ENCODE peak calls at places on chromosomes 12 and 14, in five cellular contexts. X is fibroblast of lung, J is K562, R is mammary epithelial cell, V is neural progenitor cell. T is an unnamed sample.

GRCh38 chr12:124073636-124074035 is 100.6 kb downstream of the ZNF664 start:
- DNase-seq in R (no peak), V (peak), X (no peak), J (no peak), T (no peak)

GRCh38 chr12:116604151-116604550 is 45.0 kb downstream of the MAP1LC3B2 start:
- DNase-seq in R (no peak), V (no peak), J (no peak), X (no peak), T (no peak)

GRCh38 chr14:33693237-33693636 is 257.6 kb downstream of the EGLN3 start:
- DNase-seq in X (peak), V (no peak), R (no peak), J (no peak), T (no peak)

GRCh38 chr14:61215222-61216010 is 65.7 kb downstream of the TMEM30B start:
- DNase-seq in J (no peak), R (no peak), X (peak), V (no peak), T (no peak)

GRCh38 chr12:94725375-94726168 is 75.2 kb upstream of the TMCC3 start:
- DNase-seq in X (peak), J (peak), R (peak), V (peak), T (no peak)

GRCh38 chr12:105995986-105996385 is 142.8 kb downstream of the NUAK1 start:
- DNase-seq in V (no peak), X (no peak), R (no peak), J (no peak), T (no peak)

GRCh38 chr14:98189521-98189920 is 1082.5 kb downstream of the BCL11B start:
- DNase-seq in J (no peak), V (no peak), R (no peak), X (no peak), T (no peak)

GRCh38 chr14:51219473-51220448 is 20.3 kb upstream of the TMX1 start:
- DNase-seq in X (peak), R (no peak), V (peak), J (no peak), T (no peak)

GRCh38 chr12:127500513-127500912 is 766.5 kb upstream of the TMEM132C start:
- DNase-seq in X (no peak), V (no peak), R (no peak), J (no peak), T (no peak)

GRCh38 chr14:46147486-46147885 is 504.1 kb downstream of the RPL10L start:
- DNase-seq in X (no peak), J (no peak), V (no peak), R (no peak), T (no peak)

GRCh38 chr12:54719691-54720090 is 71.5 kb upstream of the DCD start:
- DNase-seq in X (no peak), V (no peak), R (no peak), J (no peak), T (no peak)

GRCh38 chr12:6327159-6327558 is 14.7 kb downstream of the TNFRSF1A start:
- DNase-seq in X (no peak), V (no peak), R (no peak), J (no peak), T (no peak)

GRCh38 chr12:50706606-50707005 is 57.3 kb upstream of the ATF1 start:
- DNase-seq in X (no peak), V (no peak), R (no peak), J (no peak), T (no peak)

GRCh38 chr12:56157201-56158028 is 744 bp upstream of the MYL6 start:
- DNase-seq in R (peak), J (no peak), V (peak), X (peak), T (no peak)

GRCh38 chr14:36719823-36720222 is 58.2 kb downstream of the PAX9 start:
- DNase-seq in X (no peak), R (no peak), J (no peak), V (no peak), T (no peak)

GRCh38 chr14:31530136-31530535 is 31.1 kb upstream of the NUBPL start:
- DNase-seq in R (no peak), V (no peak), J (no peak), X (peak), T (no peak)

GRCh38 chr14:69531135-69531534 is 43.5 kb downstream of the CCDC177 start:
- DNase-seq in R (no peak), X (no peak), J (no peak), V (no peak), T (no peak)

GRCh38 chr12:101963703-101964102 is 86.3 kb downstream of the DRAM1 start:
- DNase-seq in V (no peak), R (no peak), J (no peak), X (no peak), T (no peak)

GRCh38 chr12:31466768-31467167 is 124.2 kb downstream of the DENND5B start:
- DNase-seq in J (no peak), R (no peak), V (no peak), X (no peak), T (no peak)

GRCh38 chr12:55915481-55915856 is 12.2 kb downstream of the PYM1 start:
- DNase-seq in X (no peak), R (no peak), J (no peak), V (no peak), T (no peak)

GRCh38 chr14:38261620-38262019 is 5.7 kb upstream of the CLEC14A start:
- DNase-seq in J (no peak), X (peak), R (no peak), V (no peak), T (no peak)

GRCh38 chr14:63677891-63678379 is 36.3 kb upstream of the WDR89 start:
- DNase-seq in R (peak), J (no peak), V (no peak), X (no peak), T (peak)

GRCh38 chr14:105508069-105508468 is 17.0 kb downstream of the TEDC1 start:
- DNase-seq in J (no peak), X (no peak), R (no peak), V (no peak), T (no peak)

GRCh38 chr12:100348657-100349454 is 8.0 kb upstream of the SLC17A8 start:
- DNase-seq in V (peak), J (no peak), R (peak), X (peak), T (no peak)

GRCh38 chr14:64053694-64054669 is 201.2 kb downstream of the SYNE2 start:
- DNase-seq in R (peak), V (no peak), X (peak), J (no peak), T (no peak)

GRCh38 chr14:69636051-69636639 is 24.7 kb downstream of the SUSD6 start:
- DNase-seq in X (no peak), J (no peak), V (no peak), R (no peak), T (no peak)

GRCh38 chr14:97640031-97640430 is 842.8 kb downstream of the VRK1 start:
- DNase-seq in X (no peak), J (no peak), R (no peak), V (no peak), T (no peak)

GRCh38 chr12:5706247-5706646 is 238.8 kb downstream of the ANO2 start:
- DNase-seq in J (no peak), V (no peak), X (no peak), R (no peak), T (no peak)

GRCh38 chr12:89528434-89528833 is 2.6 kb upstream of the POC1B start:
- DNase-seq in V (no peak), X (no peak), R (no peak), J (no peak), T (no peak)

GRCh38 chr12:113260127-113260526 is 38.9 kb downstream of the TPCN1 start:
- DNase-seq in R (no peak), V (no peak), J (no peak), X (no peak), T (no peak)
- H3K4me2 ChIP-seq in R (no peak), V (no peak), J (no peak), X (no peak), T (no peak)

DNA sequence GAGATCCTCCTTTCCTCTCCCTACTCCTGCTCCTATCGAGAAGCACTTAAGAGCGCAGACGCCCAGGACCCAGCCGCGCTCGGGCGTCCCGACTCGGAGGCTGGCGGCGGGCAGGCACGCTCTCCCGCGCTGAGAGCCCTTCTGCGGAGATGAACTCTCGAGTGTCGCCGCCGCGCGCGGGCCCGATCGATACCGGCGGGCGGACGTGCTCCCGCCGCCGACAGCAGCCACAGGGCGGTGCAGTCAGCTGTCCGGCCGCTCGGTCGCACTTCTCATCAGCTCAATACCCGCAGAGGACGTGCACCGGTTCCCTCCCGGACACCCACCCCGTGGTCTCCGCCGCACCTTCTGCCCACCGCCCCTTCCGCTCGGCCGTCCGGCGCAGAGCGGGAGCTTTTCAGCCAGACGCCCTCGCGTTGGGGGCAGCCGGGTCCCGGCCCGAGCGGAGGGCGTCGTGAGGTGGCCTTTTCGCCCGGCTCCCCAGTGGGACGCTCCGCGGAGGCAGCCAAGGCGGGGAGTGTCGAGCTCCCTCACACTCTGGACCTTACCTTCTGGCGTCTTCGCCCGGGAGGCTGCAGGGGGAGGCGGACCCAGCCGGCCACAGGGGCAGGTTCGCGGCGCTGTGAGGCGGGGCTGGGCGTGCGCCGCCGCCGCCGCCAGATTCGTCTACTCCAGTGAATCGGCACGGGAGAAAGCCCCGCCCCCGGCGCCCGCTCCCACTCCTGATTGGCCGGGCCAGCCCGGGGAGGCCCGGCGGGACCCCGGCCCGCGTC is 421 bp upstream of the INSM2 start:
- DNase-seq in R (peak), J (peak), V (peak), X (peak), T (no peak)
- TF ChIP-seq EZH2 in R (peak), J (no peak), V (peak), X (peak), T (peak)

GRCh38 chr12:27614866-27615265 is 81.4 kb upstream of the REP15 start:
- DNase-seq in R (no peak), V (no peak), J (no peak), X (no peak), T (no peak)
- H3K4me2 ChIP-seq in R (no peak), V (no peak), J (no peak), X (no peak), T (peak)

GRCh38 chr12:132395908-132396305 is 66.5 kb upstream of the GALNT9 start:
- DNase-seq in V (no peak), J (no peak), R (no peak), X (no peak), T (no peak)

GRCh38 chr12:132398386-132398991 is 69.1 kb upstream of the GALNT9 start:
- DNase-seq in X (no peak), R (no peak), J (no peak), V (no peak), T (no peak)

GRCh38 chr12:132396657-132397056 is 67.3 kb upstream of the GALNT9 start:
- DNase-seq in V (no peak), J (no peak), R (no peak), X (no peak), T (no peak)

GRCh38 chr12:132397934-132398385 is 68.6 kb upstream of the GALNT9 start:
- DNase-seq in X (no peak), V (no peak), J (no peak), R (no peak), T (no peak)

GRCh38 chr12:132397152-132397933 is 68.0 kb upstream of the GALNT9 start:
- DNase-seq in V (no peak), R (no peak), J (no peak), X (no peak), T (no peak)
- TF ChIP-seq EZH2 in V (peak), R (no peak), J (no peak), X (no peak), T (no peak)